ENCODE peak calls at places on chromosomes 13 and 19, in six cellular contexts. M is NCI-H2081 treated with DMSO at 0.1 percent for 48 hours; L is activated CD4-positive, alpha-beta T cell treated with anti-CD3 and anti-CD28 coated beads for 36 hours; C is GM12865; Y is progenitor cell of endocrine pancreas; H is putamen. E is an unnamed sample.

GRCh38 chr13:107028751-107029150 is 460.8 kb upstream of the ARGLU1 start:
- DNase-seq in M (no peak), L (no peak), C (no peak), Y (no peak), H (no peak), E (no peak)

GRCh38 chr13:93079294-93079693 is 147.3 kb upstream of the GPC6 start:
- DNase-seq in M (no peak), L (no peak), C (no peak), Y (no peak), H (no peak), E (no peak)

GRCh38 chr13:74329978-74330377 is 195.8 kb upstream of the KLF12 start:
- DNase-seq in M (no peak), L (no peak), C (no peak), Y (no peak), H (no peak), E (no peak)

GRCh38 chr13:23724196-23724970 is 154.2 kb downstream of the TNFRSF19 start:
- DNase-seq in M (no peak), L (no peak), C (no peak), Y (no peak), H (no peak), E (no peak)

GRCh38 chr19:10111405-10111811 is at the start of gene P2RY11:
- DNase-seq in M (no peak), L (peak), C (peak), Y (no peak), H (no peak), E (no peak)

GRCh38 chr13:39952244-39953233 is 297.1 kb downstream of the COG6 start:
- DNase-seq in M (no peak), L (peak), C (peak), Y (no peak), H (no peak), E (no peak)

GRCh38 chr13:51643882-51644281 is 59.6 kb downstream of the WDFY2 start:
- DNase-seq in M (no peak), L (no peak), C (no peak), Y (no peak), H (no peak), E (no peak)

GRCh38 chr19:18620311-18620710 is 7.6 kb downstream of the TMEM59L start:
- DNase-seq in M (no peak), L (no peak), C (no peak), Y (no peak), H (no peak), E (no peak)

E was measured in NCI-H187 treated with DMSO at 0.1 percent for 48 hours.